ENCODE peak calls at places on chromosomes 12 and 14, in six cellular contexts. One of them, this sample, is unnamed.

GRCh38 chr14:79764288-79764687 is 447.0 kb downstream of the DIO2 start:
- DNase-seq in fibroblast of lung: no peak
- DNase-seq in activated CD8-positive, alpha-beta memory T cell treated with anti-CD3 and anti-CD28 coated beads, Interleukin-2, amount 10 ng/mL, durations not matched to agents 7 days and 5 days: no peak
- DNase-seq in HTR-8/SVneo: no peak
- DNase-seq in skeletal muscle cell: no peak
- DNase-seq in ACHN: no peak
- DNase-seq in this sample: no peak

GRCh38 chr14:51157012-51157411 is 62.1 kb upstream of the TRIM9 start:
- DNase-seq in activated CD8-positive, alpha-beta memory T cell treated with anti-CD3 and anti-CD28 coated beads, Interleukin-2, amount 10 ng/mL, durations not matched to agents 7 days and 5 days: no peak
- DNase-seq in skeletal muscle cell: no peak
- DNase-seq in HTR-8/SVneo: peak
- DNase-seq in fibroblast of lung: peak
- DNase-seq in ACHN: peak
- DNase-seq in this sample: no peak

GRCh38 chr12:124456652-124457152 is 110.7 kb downstream of the NCOR2 start:
- DNase-seq in skeletal muscle cell: no peak
- DNase-seq in ACHN: no peak
- DNase-seq in activated CD8-positive, alpha-beta memory T cell treated with anti-CD3 and anti-CD28 coated beads, Interleukin-2, amount 10 ng/mL, durations not matched to agents 7 days and 5 days: peak
- DNase-seq in fibroblast of lung: no peak
- DNase-seq in HTR-8/SVneo: no peak
- DNase-seq in this sample: no peak

GRCh38 chr14:77961853-77962580 is 162.1 kb downstream of the ADCK1 start:
- DNase-seq in skeletal muscle cell: no peak
- DNase-seq in HTR-8/SVneo: no peak
- DNase-seq in ACHN: no peak
- DNase-seq in fibroblast of lung: no peak
- DNase-seq in activated CD8-positive, alpha-beta memory T cell treated with anti-CD3 and anti-CD28 coated beads, Interleukin-2, amount 10 ng/mL, durations not matched to agents 7 days and 5 days: no peak
- DNase-seq in this sample: no peak

GRCh38 chr14:76762617-76763361 is 1.5 kb downstream of the VASH1 start:
- DNase-seq in ACHN: no peak
- DNase-seq in fibroblast of lung: no peak
- DNase-seq in activated CD8-positive, alpha-beta memory T cell treated with anti-CD3 and anti-CD28 coated beads, Interleukin-2, amount 10 ng/mL, durations not matched to agents 7 days and 5 days: peak
- DNase-seq in HTR-8/SVneo: no peak
- DNase-seq in skeletal muscle cell: no peak
- DNase-seq in this sample: peak

GRCh38 chr12:118398878-118399277 is 22.5 kb downstream of the SUDS3 start:
- DNase-seq in ACHN: no peak
- DNase-seq in HTR-8/SVneo: no peak
- DNase-seq in fibroblast of lung: no peak
- DNase-seq in skeletal muscle cell: no peak
- DNase-seq in activated CD8-positive, alpha-beta memory T cell treated with anti-CD3 and anti-CD28 coated beads, Interleukin-2, amount 10 ng/mL, durations not matched to agents 7 days and 5 days: no peak
- DNase-seq in this sample: no peak

GRCh38 chr12:128543493-128543892 is 276.5 kb downstream of the TMEM132C start:
- DNase-seq in HTR-8/SVneo: no peak
- DNase-seq in skeletal muscle cell: no peak
- DNase-seq in activated CD8-positive, alpha-beta memory T cell treated with anti-CD3 and anti-CD28 coated beads, Interleukin-2, amount 10 ng/mL, durations not matched to agents 7 days and 5 days: no peak
- DNase-seq in fibroblast of lung: no peak
- DNase-seq in ACHN: no peak
- DNase-seq in this sample: no peak

GRCh38 chr14:20757963-20758362 is 10.2 kb upstream of the EDDM3B start:
- DNase-seq in ACHN: no peak
- DNase-seq in skeletal muscle cell: no peak
- DNase-seq in fibroblast of lung: no peak
- DNase-seq in HTR-8/SVneo: no peak
- DNase-seq in activated CD8-positive, alpha-beta memory T cell treated with anti-CD3 and anti-CD28 coated beads, Interleukin-2, amount 10 ng/mL, durations not matched to agents 7 days and 5 days: peak
- DNase-seq in this sample: no peak

GRCh38 chr12:132406498-132407461 is 77.4 kb upstream of the GALNT9 start:
- DNase-seq in fibroblast of lung: no peak
- DNase-seq in skeletal muscle cell: no peak
- DNase-seq in HTR-8/SVneo: no peak
- DNase-seq in ACHN: no peak
- DNase-seq in activated CD8-positive, alpha-beta memory T cell treated with anti-CD3 and anti-CD28 coated beads, Interleukin-2, amount 10 ng/mL, durations not matched to agents 7 days and 5 days: no peak
- DNase-seq in this sample: peak

GRCh38 chr12:10310926-10311705 is 3.4 kb downstream of the KLRD1 start:
- DNase-seq in activated CD8-positive, alpha-beta memory T cell treated with anti-CD3 and anti-CD28 coated beads, Interleukin-2, amount 10 ng/mL, durations not matched to agents 7 days and 5 days: peak
- DNase-seq in HTR-8/SVneo: no peak
- DNase-seq in fibroblast of lung: peak
- DNase-seq in ACHN: no peak
- DNase-seq in skeletal muscle cell: no peak
- DNase-seq in this sample: no peak

GRCh38 chr12:48680861-48681260 is 1.2 kb downstream of the KANSL2 start:
- DNase-seq in fibroblast of lung: no peak
- DNase-seq in activated CD8-positive, alpha-beta memory T cell treated with anti-CD3 and anti-CD28 coated beads, Interleukin-2, amount 10 ng/mL, durations not matched to agents 7 days and 5 days: no peak
- DNase-seq in skeletal muscle cell: no peak
- DNase-seq in HTR-8/SVneo: no peak
- DNase-seq in ACHN: no peak
- DNase-seq in this sample: no peak

GRCh38 chr14:76391981-76392690 is 16.2 kb downstream of the ESRRB start:
- DNase-seq in ACHN: no peak
- DNase-seq in skeletal muscle cell: no peak
- DNase-seq in fibroblast of lung: no peak
- DNase-seq in HTR-8/SVneo: no peak
- DNase-seq in activated CD8-positive, alpha-beta memory T cell treated with anti-CD3 and anti-CD28 coated beads, Interleukin-2, amount 10 ng/mL, durations not matched to agents 7 days and 5 days: no peak
- DNase-seq in this sample: no peak

GRCh38 chr12:63821781-63822251 is 22.7 kb upstream of the SRGAP1 start:
- DNase-seq in fibroblast of lung: peak
- DNase-seq in skeletal muscle cell: no peak
- DNase-seq in HTR-8/SVneo: no peak
- DNase-seq in activated CD8-positive, alpha-beta memory T cell treated with anti-CD3 and anti-CD28 coated beads, Interleukin-2, amount 10 ng/mL, durations not matched to agents 7 days and 5 days: no peak
- DNase-seq in ACHN: no peak
- DNase-seq in this sample: no peak

GRCh38 chr12:90938451-90938850 is 16.5 kb downstream of the CCER1 start:
- DNase-seq in ACHN: peak
- DNase-seq in skeletal muscle cell: peak
- DNase-seq in activated CD8-positive, alpha-beta memory T cell treated with anti-CD3 and anti-CD28 coated beads, Interleukin-2, amount 10 ng/mL, durations not matched to agents 7 days and 5 days: no peak
- DNase-seq in fibroblast of lung: peak
- DNase-seq in HTR-8/SVneo: peak
- DNase-seq in this sample: no peak

GRCh38 chr12:47745485-47746041 is 13.1 kb downstream of the RAPGEF3 start:
- DNase-seq in HTR-8/SVneo: no peak
- DNase-seq in activated CD8-positive, alpha-beta memory T cell treated with anti-CD3 and anti-CD28 coated beads, Interleukin-2, amount 10 ng/mL, durations not matched to agents 7 days and 5 days: no peak
- DNase-seq in fibroblast of lung: no peak
- DNase-seq in skeletal muscle cell: no peak
- DNase-seq in ACHN: no peak
- DNase-seq in this sample: peak

GRCh38 chr14:83713736-83714135 is 1816.2 kb upstream of the FLRT2 start:
- DNase-seq in ACHN: no peak
- DNase-seq in HTR-8/SVneo: no peak
- DNase-seq in activated CD8-positive, alpha-beta memory T cell treated with anti-CD3 and anti-CD28 coated beads, Interleukin-2, amount 10 ng/mL, durations not matched to agents 7 days and 5 days: no peak
- DNase-seq in skeletal muscle cell: no peak
- DNase-seq in fibroblast of lung: no peak
- DNase-seq in this sample: no peak

GRCh38 chr12:93763746-93764147 is 86.6 kb downstream of the CRADD start:
- DNase-seq in ACHN: no peak
- DNase-seq in fibroblast of lung: no peak
- DNase-seq in skeletal muscle cell: no peak
- DNase-seq in activated CD8-positive, alpha-beta memory T cell treated with anti-CD3 and anti-CD28 coated beads, Interleukin-2, amount 10 ng/mL, durations not matched to agents 7 days and 5 days: no peak
- DNase-seq in HTR-8/SVneo: no peak
- DNase-seq in this sample: no peak

GRCh38 chr12:617304-617915 is 45.8 kb downstream of the NINJ2 start:
- DNase-seq in activated CD8-positive, alpha-beta memory T cell treated with anti-CD3 and anti-CD28 coated beads, Interleukin-2, amount 10 ng/mL, durations not matched to agents 7 days and 5 days: no peak
- DNase-seq in ACHN: no peak
- DNase-seq in fibroblast of lung: peak
- DNase-seq in HTR-8/SVneo: no peak
- DNase-seq in skeletal muscle cell: peak
- DNase-seq in this sample: peak

GRCh38 chr12:10140001-10140400 is 10.0 kb upstream of the CLEC7A start:
- DNase-seq in fibroblast of lung: peak
- DNase-seq in HTR-8/SVneo: peak
- DNase-seq in activated CD8-positive, alpha-beta memory T cell treated with anti-CD3 and anti-CD28 coated beads, Interleukin-2, amount 10 ng/mL, durations not matched to agents 7 days and 5 days: peak
- DNase-seq in ACHN: peak
- DNase-seq in skeletal muscle cell: peak
- DNase-seq in this sample: peak

GRCh38 chr14:66015046-66015780 is 471.0 kb upstream of the CCDC196 start:
- DNase-seq in HTR-8/SVneo: no peak
- DNase-seq in ACHN: no peak
- DNase-seq in fibroblast of lung: no peak
- DNase-seq in activated CD8-positive, alpha-beta memory T cell treated with anti-CD3 and anti-CD28 coated beads, Interleukin-2, amount 10 ng/mL, durations not matched to agents 7 days and 5 days: no peak
- DNase-seq in skeletal muscle cell: no peak
- DNase-seq in this sample: no peak

GRCh38 chr12:9699898-9700605 is 30.5 kb downstream of the CLEC2D start:
- DNase-seq in HTR-8/SVneo: no peak
- DNase-seq in ACHN: no peak
- DNase-seq in skeletal muscle cell: no peak
- DNase-seq in activated CD8-positive, alpha-beta memory T cell treated with anti-CD3 and anti-CD28 coated beads, Interleukin-2, amount 10 ng/mL, durations not matched to agents 7 days and 5 days: no peak
- DNase-seq in fibroblast of lung: peak
- DNase-seq in this sample: no peak

GRCh38 chr14:77549451-77549850 is 50.8 kb upstream of the ISM2 start:
- DNase-seq in fibroblast of lung: no peak
- DNase-seq in HTR-8/SVneo: no peak
- DNase-seq in activated CD8-positive, alpha-beta memory T cell treated with anti-CD3 and anti-CD28 coated beads, Interleukin-2, amount 10 ng/mL, durations not matched to agents 7 days and 5 days: no peak
- DNase-seq in ACHN: no peak
- DNase-seq in skeletal muscle cell: no peak
- DNase-seq in this sample: no peak